ENCODE peak calls at places on chromosomes 12 and 14, in seven cellular contexts. One of them, this sample, is unnamed.

GRCh38 chr12:51827925-51828818 is 20.3 kb downstream of the FIGNL2 start:
- DNase-seq in sigmoid colon: no peak
- DNase-seq in suprapubic skin: no peak
- DNase-seq in stomach: peak
- DNase-seq in ovary: no peak
- DNase-seq in SK-N-SH: no peak
- DNase-seq in upper lobe of left lung: peak
- DNase-seq in this sample: peak

GRCh38 chr12:53770281-53770680 is 18.5 kb upstream of the CISTR start:
- DNase-seq in stomach: no peak
- DNase-seq in sigmoid colon: no peak
- DNase-seq in upper lobe of left lung: no peak
- DNase-seq in ovary: no peak
- DNase-seq in suprapubic skin: no peak
- DNase-seq in SK-N-SH: no peak
- DNase-seq in this sample: no peak

GRCh38 chr12:67449591-67450052 is 180.5 kb downstream of the CAND1 start:
- DNase-seq in suprapubic skin: no peak
- DNase-seq in sigmoid colon: no peak
- DNase-seq in SK-N-SH: no peak
- DNase-seq in ovary: no peak
- DNase-seq in stomach: no peak
- DNase-seq in upper lobe of left lung: no peak
- DNase-seq in this sample: no peak

GRCh38 chr14:21184252-21184651 is 28.4 kb upstream of the OR5AU1 start:
- DNase-seq in sigmoid colon: no peak
- DNase-seq in stomach: no peak
- DNase-seq in ovary: no peak
- DNase-seq in suprapubic skin: no peak
- DNase-seq in SK-N-SH: no peak
- DNase-seq in upper lobe of left lung: no peak
- DNase-seq in this sample: no peak

GRCh38 chr14:80770114-80770917 is 171.2 kb downstream of the CEP128 start:
- DNase-seq in SK-N-SH: no peak
- DNase-seq in suprapubic skin: no peak
- DNase-seq in upper lobe of left lung: no peak
- DNase-seq in stomach: no peak
- DNase-seq in ovary: no peak
- DNase-seq in sigmoid colon: no peak
- DNase-seq in this sample: no peak

GRCh38 chr12:105948331-105948730 is 190.4 kb downstream of the NUAK1 start:
- DNase-seq in ovary: no peak
- DNase-seq in sigmoid colon: no peak
- DNase-seq in SK-N-SH: no peak
- DNase-seq in upper lobe of left lung: no peak
- DNase-seq in stomach: no peak
- DNase-seq in suprapubic skin: no peak
- DNase-seq in this sample: no peak

GRCh38 chr12:8678661-8679111 is 16.1 kb upstream of the MFAP5 start:
- DNase-seq in suprapubic skin: no peak
- DNase-seq in ovary: no peak
- DNase-seq in SK-N-SH: no peak
- DNase-seq in stomach: no peak
- DNase-seq in sigmoid colon: no peak
- DNase-seq in upper lobe of left lung: no peak
- DNase-seq in this sample: no peak

GRCh38 chr14:104687601-104688504 is 1.6 kb upstream of the INF2 start:
- DNase-seq in suprapubic skin: no peak
- DNase-seq in sigmoid colon: peak
- DNase-seq in upper lobe of left lung: peak
- DNase-seq in SK-N-SH: no peak
- DNase-seq in stomach: peak
- DNase-seq in ovary: peak
- DNase-seq in this sample: peak

GRCh38 chr14:58540693-58541092 is 97.1 kb upstream of the DACT1 start:
- DNase-seq in sigmoid colon: no peak
- DNase-seq in SK-N-SH: no peak
- DNase-seq in upper lobe of left lung: no peak
- DNase-seq in stomach: no peak
- DNase-seq in suprapubic skin: no peak
- DNase-seq in ovary: no peak
- DNase-seq in this sample: no peak

GRCh38 chr12:55927588-55928502 is at the start of gene PYM1:
- DNase-seq in stomach: peak
- DNase-seq in ovary: peak
- DNase-seq in upper lobe of left lung: peak
- DNase-seq in suprapubic skin: peak
- DNase-seq in sigmoid colon: peak
- DNase-seq in SK-N-SH: peak
- DNase-seq in this sample: peak

GRCh38 chr14:68950111-68950510 is 29.0 kb downstream of the ACTN1 start:
- DNase-seq in SK-N-SH: no peak
- DNase-seq in sigmoid colon: no peak
- DNase-seq in upper lobe of left lung: peak
- DNase-seq in stomach: no peak
- DNase-seq in ovary: no peak
- DNase-seq in suprapubic skin: no peak
- DNase-seq in this sample: no peak

GRCh38 chr14:76201162-76201561 is 49.4 kb downstream of the GPATCH2L start:
- DNase-seq in suprapubic skin: no peak
- DNase-seq in ovary: no peak
- DNase-seq in SK-N-SH: no peak
- DNase-seq in sigmoid colon: no peak
- DNase-seq in upper lobe of left lung: no peak
- DNase-seq in stomach: no peak
- DNase-seq in this sample: no peak

GRCh38 chr12:101243616-101244015 is 33.6 kb upstream of the SLC5A8 start:
- DNase-seq in SK-N-SH: no peak
- DNase-seq in ovary: no peak
- DNase-seq in sigmoid colon: no peak
- DNase-seq in upper lobe of left lung: no peak
- DNase-seq in suprapubic skin: no peak
- DNase-seq in stomach: no peak
- DNase-seq in this sample: no peak

GRCh38 chr12:109131522-109132050 is 15.2 kb downstream of the ACACB start:
- DNase-seq in ovary: no peak
- DNase-seq in suprapubic skin: peak
- DNase-seq in sigmoid colon: peak
- DNase-seq in SK-N-SH: no peak
- DNase-seq in upper lobe of left lung: no peak
- DNase-seq in stomach: no peak
- DNase-seq in this sample: peak

GRCh38 chr14:71321556-71322315 is 414.5 kb downstream of the PCNX1 start:
- DNase-seq in sigmoid colon: no peak
- DNase-seq in SK-N-SH: no peak
- DNase-seq in suprapubic skin: no peak
- DNase-seq in stomach: no peak
- DNase-seq in upper lobe of left lung: peak
- DNase-seq in ovary: peak
- DNase-seq in this sample: no peak

GRCh38 chr14:105180598-105181528 is at the start of gene NUDT14:
- DNase-seq in stomach: peak
- DNase-seq in sigmoid colon: no peak
- DNase-seq in ovary: peak
- DNase-seq in upper lobe of left lung: peak
- DNase-seq in suprapubic skin: no peak
- DNase-seq in SK-N-SH: peak
- DNase-seq in this sample: peak

GRCh38 chr14:100762089-100762515 is 35.4 kb downstream of the DLK1 start:
- DNase-seq in SK-N-SH: no peak
- DNase-seq in ovary: no peak
- DNase-seq in stomach: no peak
- DNase-seq in sigmoid colon: no peak
- DNase-seq in suprapubic skin: peak
- DNase-seq in upper lobe of left lung: no peak
- DNase-seq in this sample: no peak

GRCh38 chr12:52362118-52362726 is 5.1 kb downstream of the KRT85 start:
- DNase-seq in stomach: no peak
- DNase-seq in sigmoid colon: no peak
- DNase-seq in upper lobe of left lung: no peak
- DNase-seq in ovary: no peak
- DNase-seq in suprapubic skin: no peak
- DNase-seq in SK-N-SH: no peak
- DNase-seq in this sample: no peak

GRCh38 chr12:86290615-86291014 is 34.4 kb upstream of the MGAT4C start:
- DNase-seq in upper lobe of left lung: no peak
- DNase-seq in sigmoid colon: no peak
- DNase-seq in SK-N-SH: no peak
- DNase-seq in stomach: no peak
- DNase-seq in ovary: no peak
- DNase-seq in suprapubic skin: no peak
- DNase-seq in this sample: no peak

GRCh38 chr12:123335490-123335889 is 29.2 kb downstream of the SBNO1 start:
- DNase-seq in sigmoid colon: no peak
- DNase-seq in suprapubic skin: no peak
- DNase-seq in ovary: no peak
- DNase-seq in stomach: no peak
- DNase-seq in SK-N-SH: no peak
- DNase-seq in upper lobe of left lung: no peak
- DNase-seq in this sample: no peak

GRCh38 chr12:123329799-123330198 is 34.8 kb downstream of the SBNO1 start:
- DNase-seq in sigmoid colon: no peak
- DNase-seq in SK-N-SH: no peak
- DNase-seq in stomach: no peak
- DNase-seq in upper lobe of left lung: no peak
- DNase-seq in suprapubic skin: no peak
- DNase-seq in ovary: no peak
- DNase-seq in this sample: no peak
- H3K27ac ChIP-seq in sigmoid colon: no peak
- H3K27ac ChIP-seq in SK-N-SH: no peak
- H3K27ac ChIP-seq in stomach: no peak
- H3K27ac ChIP-seq in upper lobe of left lung: no peak
- H3K27ac ChIP-seq in suprapubic skin: no peak
- H3K27ac ChIP-seq in ovary: no peak
- H3K27ac ChIP-seq in this sample: no peak

GRCh38 chr14:74898694-74899093 is 17.0 kb downstream of the DLST start:
- DNase-seq in sigmoid colon: no peak
- DNase-seq in stomach: no peak
- DNase-seq in suprapubic skin: no peak
- DNase-seq in ovary: no peak
- DNase-seq in SK-N-SH: no peak
- DNase-seq in upper lobe of left lung: no peak
- DNase-seq in this sample: no peak
- TF ChIP-seq EP300 in sigmoid colon: no peak
- TF ChIP-seq EP300 in stomach: no peak
- TF ChIP-seq EP300 in suprapubic skin: no peak
- TF ChIP-seq EP300 in ovary: no peak
- TF ChIP-seq EP300 in SK-N-SH: no peak
- TF ChIP-seq EP300 in upper lobe of left lung: no peak
- TF ChIP-seq EP300 in this sample: no peak

DNA sequence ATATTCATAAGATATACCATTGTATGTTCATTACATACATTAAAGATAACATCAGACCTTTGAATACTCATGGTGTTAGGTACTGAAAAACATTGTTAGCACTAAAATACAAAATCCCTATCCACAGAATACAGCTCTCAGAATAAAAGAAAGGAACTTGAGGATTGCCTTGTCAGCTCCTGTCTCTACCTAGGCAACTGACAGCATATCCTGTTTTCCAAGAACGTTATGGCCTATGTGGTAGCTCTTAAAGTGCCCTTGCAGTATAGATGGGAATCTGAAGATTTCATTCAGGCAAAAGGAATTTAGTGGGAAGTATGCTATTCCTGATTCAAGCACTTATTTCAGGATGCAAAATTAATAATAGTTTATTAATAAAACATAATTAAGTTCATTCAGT is 1.8 kb upstream of the PPP1R12A start:
- DNase-seq in upper lobe of left lung: no peak
- DNase-seq in suprapubic skin: no peak
- DNase-seq in ovary: no peak
- DNase-seq in sigmoid colon: no peak
- DNase-seq in SK-N-SH: no peak
- DNase-seq in stomach: no peak
- DNase-seq in this sample: no peak
- H3K27ac ChIP-seq in upper lobe of left lung: no peak
- H3K27ac ChIP-seq in suprapubic skin: no peak
- H3K27ac ChIP-seq in ovary: peak
- H3K27ac ChIP-seq in sigmoid colon: peak
- H3K27ac ChIP-seq in SK-N-SH: no peak
- H3K27ac ChIP-seq in stomach: peak
- H3K27ac ChIP-seq in this sample: peak

GRCh38 chr12:112939761-112940357 is 1.6 kb downstream of the OAS3 start:
- DNase-seq in ovary: no peak
- DNase-seq in upper lobe of left lung: no peak
- DNase-seq in SK-N-SH: peak
- DNase-seq in stomach: no peak
- DNase-seq in suprapubic skin: no peak
- DNase-seq in sigmoid colon: no peak
- DNase-seq in this sample: no peak

GRCh38 chr12:112938751-112939150 is 477 bp downstream of the OAS3 start:
- DNase-seq in upper lobe of left lung: no peak
- DNase-seq in SK-N-SH: no peak
- DNase-seq in sigmoid colon: no peak
- DNase-seq in ovary: no peak
- DNase-seq in suprapubic skin: no peak
- DNase-seq in stomach: no peak
- DNase-seq in this sample: no peak

GRCh38 chr12:112936927-112937326 is 1.3 kb upstream of the OAS3 start:
- DNase-seq in stomach: no peak
- DNase-seq in ovary: no peak
- DNase-seq in SK-N-SH: no peak
- DNase-seq in upper lobe of left lung: no peak
- DNase-seq in suprapubic skin: no peak
- DNase-seq in sigmoid colon: no peak
- DNase-seq in this sample: no peak

GRCh38 chr12:112936264-112936663 is 2.0 kb upstream of the OAS3 start:
- DNase-seq in suprapubic skin: no peak
- DNase-seq in SK-N-SH: no peak
- DNase-seq in stomach: no peak
- DNase-seq in ovary: no peak
- DNase-seq in upper lobe of left lung: no peak
- DNase-seq in sigmoid colon: no peak
- DNase-seq in this sample: no peak

DNA sequence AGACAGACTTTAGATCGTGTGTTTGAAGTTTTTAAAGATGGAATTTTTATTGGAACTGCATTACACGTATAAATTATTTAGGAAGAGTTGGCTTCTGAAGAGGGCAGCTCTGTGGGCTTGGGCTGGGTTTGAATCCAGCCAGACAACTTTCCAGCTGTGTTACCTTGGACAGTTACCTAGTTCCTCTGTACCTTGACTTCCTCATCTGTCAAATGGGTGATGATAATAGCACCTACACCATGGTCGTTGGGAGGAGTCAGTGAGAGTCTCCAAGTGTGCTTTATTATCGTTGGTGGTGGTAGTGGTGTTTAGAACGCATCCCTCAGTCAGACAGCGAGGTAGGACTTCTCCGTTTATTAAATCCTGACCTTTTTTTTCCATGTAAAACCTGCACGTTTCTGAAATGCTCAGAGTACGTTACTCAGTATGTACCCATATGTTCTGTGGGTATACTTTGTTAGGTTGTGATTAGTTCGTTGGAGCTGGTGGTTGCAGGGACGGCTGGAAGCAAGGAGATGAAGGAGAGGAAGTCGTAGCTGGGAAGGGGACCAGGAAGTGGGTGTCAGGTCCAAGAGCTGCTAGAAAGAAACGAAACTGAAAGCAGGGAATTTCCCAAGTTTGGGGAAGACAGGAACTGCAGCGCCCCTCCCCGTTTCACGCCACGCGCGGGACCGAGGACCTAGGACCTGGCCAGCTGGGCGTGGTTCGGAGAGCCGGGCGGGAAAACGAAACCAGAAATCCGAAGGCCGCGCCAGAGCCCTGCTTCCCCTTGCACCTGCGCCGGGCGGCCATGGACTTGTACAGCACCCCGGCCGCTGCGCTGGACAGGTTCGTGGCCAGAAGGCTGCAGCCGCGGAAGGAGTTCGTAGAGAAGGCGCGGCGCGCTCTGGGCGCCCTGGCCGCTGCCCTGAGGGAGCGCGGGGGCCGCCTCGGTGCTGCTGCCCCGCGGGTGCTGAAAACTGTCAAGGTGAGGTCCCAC is at the start of gene OAS3:
- DNase-seq in SK-N-SH: peak
- DNase-seq in stomach: peak
- DNase-seq in suprapubic skin: peak
- DNase-seq in upper lobe of left lung: peak
- DNase-seq in ovary: peak
- DNase-seq in sigmoid colon: peak
- DNase-seq in this sample: peak
- TF ChIP-seq EP300 in SK-N-SH: no peak
- TF ChIP-seq EP300 in stomach: no peak
- TF ChIP-seq EP300 in suprapubic skin: no peak
- TF ChIP-seq EP300 in upper lobe of left lung: no peak
- TF ChIP-seq EP300 in ovary: no peak
- TF ChIP-seq EP300 in sigmoid colon: no peak
- TF ChIP-seq EP300 in this sample: no peak

This sample was measured in transverse colon.